ENCODE peak calls at places on chromosomes 5 and 9, in four cellular contexts. A, O, V and M are unnamed samples.

GRCh38 chr5:2020730-2021129 is 138.0 kb upstream of the IRX4 start:
- DNase-seq in A (no peak), O (no peak), V (no peak), M (no peak)

GRCh38 chr5:15506146-15506545 is 6.2 kb downstream of the FBXL7 start:
- DNase-seq in A (no peak), O (no peak), V (no peak), M (no peak)

GRCh38 chr5:62974623-62975022 is 396.0 kb downstream of the LRRC70 start:
- DNase-seq in A (no peak), O (no peak), V (no peak), M (peak)

GRCh38 chr5:180070726-180071417 is 687 bp downstream of the RNF130 start:
- DNase-seq in A (no peak), O (peak), V (peak), M (no peak)

GRCh38 chr9:133000842-133001241 is 22.3 kb downstream of the GFI1B start:
- DNase-seq in A (no peak), O (no peak), V (no peak), M (no peak)

GRCh38 chr5:115487750-115488149 is 56.8 kb downstream of the FEM1C start:
- DNase-seq in A (no peak), O (no peak), V (peak), M (no peak)

GRCh38 chr5:54691644-54692043 is 174.1 kb downstream of the SNX18 start:
- DNase-seq in A (no peak), O (no peak), V (no peak), M (no peak)

GRCh38 chr9:123483191-123483803 is 127.3 kb downstream of the CRB2 start:
- DNase-seq in A (no peak), O (no peak), V (no peak), M (no peak)

GRCh38 chr5:20466507-20466906 is 478.5 kb upstream of the CDH18 start:
- DNase-seq in A (no peak), O (no peak), V (no peak), M (no peak)